ENCODE peak calls at places on chromosome 4, in seven cellular contexts. O is HEK293T, L is astrocyte of the cerebellum, N is AG09309, S is activated T-cell treated with anti-CD3 and anti-CD28 coated beads for 24 hours, G is ureter, I is SK-N-DZ. R is an unnamed sample.

GRCh38 chr4:176065365-176066249 is at the start of gene WDR17:
- DNase-seq in S (peak; percentile 77), N (no peak), O (peak; percentile 97), L (peak; percentile 61), I (peak; percentile 97), G (peak; percentile 85), R (peak; percentile 80)

GRCh38 chr4:37661643-37662221 is 24.4 kb downstream of the RELL1 start:
- DNase-seq in S (no peak), L (no peak), O (no peak), G (no peak), N (peak; percentile 10), I (no peak), R (peak; percentile 57)

GRCh38 chr4:88008624-88009235 is 1.3 kb downstream of the PKD2 start:
- DNase-seq in L (no peak), O (no peak), N (no peak), S (no peak), G (no peak), I (peak; percentile 12), R (peak; percentile 28)

GRCh38 chr4:6689506-6689960 is 4.1 kb upstream of the S100P start:
- DNase-seq in S (no peak), I (no peak), O (no peak), N (no peak), G (no peak), L (no peak), R (no peak)

GRCh38 chr4:65624651-65625050 is 45.6 kb downstream of the EPHA5 start:
- DNase-seq in O (no peak), G (no peak), I (no peak), L (no peak), S (no peak), N (no peak), R (no peak)

GRCh38 chr4:4323705-4324534 is 33.9 kb downstream of the ZBTB49 start:
- DNase-seq in I (no peak), O (no peak), L (no peak), S (no peak), G (no peak), N (no peak), R (no peak)

GRCh38 chr4:166066936-166067335 is 193.9 kb downstream of the TLL1 start:
- DNase-seq in G (no peak), O (no peak), N (no peak), I (no peak), L (no peak), S (no peak), R (no peak)

GRCh38 chr4:93199492-93199891 is 629.1 kb upstream of the ATOH1 start:
- DNase-seq in I (peak; percentile 52), O (peak; percentile 56), L (peak; percentile 80), G (no peak), S (no peak), N (no peak), R (peak; percentile 66)

GRCh38 chr4:184408021-184408710 is 66.2 kb downstream of the IRF2 start:
- DNase-seq in I (no peak), G (no peak), S (no peak), L (peak; percentile 63), N (peak; percentile 32), O (no peak), R (peak; percentile 56)

GRCh38 chr4:7166981-7167700 is 25.2 kb upstream of the SORCS2 start:
- DNase-seq in L (no peak), I (no peak), O (no peak), N (no peak), G (peak; percentile 22), S (no peak), R (no peak)

GRCh38 chr4:23162275-23162674 is 469.5 kb downstream of the GBA3 start:
- DNase-seq in S (no peak), O (no peak), L (no peak), I (no peak), N (no peak), G (no peak), R (no peak)

GRCh38 chr4:6044805-6045204 is 26.6 kb upstream of the C4orf50 start:
- DNase-seq in N (no peak), O (peak; percentile 24), I (no peak), S (no peak), G (no peak), L (no peak), R (no peak)

GRCh38 chr4:67545996-67546356 is 673 bp upstream of the CENPC start:
- DNase-seq in N (no peak), S (no peak), I (no peak), L (no peak), G (no peak), O (no peak), R (no peak)

GRCh38 chr4:153039542-153040185 is 103.5 kb downstream of the FHDC1 start:
- DNase-seq in O (no peak), L (no peak), G (no peak), S (no peak), N (no peak), I (no peak), R (no peak)

GRCh38 chr4:150217192-150217591 is 138.9 kb downstream of the DCLK2 start:
- DNase-seq in S (no peak), G (no peak), I (peak; percentile 9), N (peak; percentile 72), O (no peak), L (peak; percentile 81), R (peak; percentile 68)

GRCh38 chr4:86939737-86940141 is 4.9 kb downstream of the AFF1 start:
- DNase-seq in O (no peak), S (no peak), N (no peak), G (no peak), L (no peak), I (no peak), R (no peak)

GRCh38 chr4:140049924-140050681 is 103.9 kb downstream of the MAML3 start:
- DNase-seq in O (peak; percentile 54), I (peak; percentile 84), L (no peak), N (no peak), G (no peak), S (no peak), R (peak; percentile 44)

GRCh38 chr4:82293304-82293703 is 80.5 kb downstream of the HNRNPD start:
- DNase-seq in I (no peak), G (no peak), N (no peak), L (no peak), S (no peak), O (no peak), R (no peak)

GRCh38 chr4:108465886-108466491 is 154.4 kb upstream of the RPL34 start:
- DNase-seq in I (no peak), O (no peak), S (no peak), N (no peak), G (no peak), L (no peak), R (no peak)

GRCh38 chr4:2044119-2044485 is 15.0 kb upstream of the NAT8L start:
- DNase-seq in N (no peak), G (no peak), S (no peak), L (no peak), I (no peak), O (no peak), R (no peak)

GRCh38 chr4:177008071-177008835 is 215.5 kb upstream of the VEGFC start:
- DNase-seq in I (no peak), O (no peak), S (no peak), N (no peak), L (no peak), G (no peak), R (no peak)

GRCh38 chr4:97953171-97953570 is 190.1 kb downstream of the STPG2 start:
- DNase-seq in L (no peak), G (no peak), I (no peak), N (no peak), S (no peak), O (no peak), R (no peak)

GRCh38 chr4:2135083-2135482 is 76.0 kb downstream of the NAT8L start:
- DNase-seq in L (peak; percentile 54), G (no peak), I (no peak), O (no peak), S (no peak), N (no peak), R (no peak)

R was measured in AG20443.